ENCODE peak calls at places on chromosomes 13 and 19, in six cellular contexts. F, J, D, M, E and N are unnamed samples.

GRCh38 chr19:41821003-41821735 is 23.3 kb downstream of the LYPD4 start:
- DNase-seq in J (peak; percentile 23), E (peak; percentile 60), M (peak; percentile 41), D (peak; percentile 39), F (no peak), N (peak; percentile 40)

GRCh38 chr13:41488124-41488523 is 30.8 kb downstream of the RGCC start:
- DNase-seq in E (no peak), M (no peak), J (no peak), D (no peak), F (no peak), N (no peak)

GRCh38 chr13:110443633-110444225 is 117.8 kb downstream of the RAB20 start:
- DNase-seq in J (no peak), M (no peak), F (no peak), D (no peak), E (no peak), N (no peak)

GRCh38 chr19:50648659-50649058 is 586 bp upstream of the C19orf81 start:
- DNase-seq in D (no peak), J (no peak), M (no peak), E (no peak), F (no peak), N (no peak)

GRCh38 chr13:46894534-46894906 is 2.3 kb downstream of the HTR2A start:
- DNase-seq in F (no peak), D (no peak), J (no peak), M (no peak), E (no peak), N (no peak)

GRCh38 chr19:50464348-50464747 is 12.0 kb upstream of the EMC10 start:
- DNase-seq in E (no peak), M (no peak), D (no peak), J (no peak), F (no peak), N (no peak)

GRCh38 chr19:39996218-39996810 is 546 bp upstream of the ZNF546 start:
- DNase-seq in F (no peak), E (no peak), D (no peak), J (peak; percentile 81), M (peak; percentile 17), N (no peak)

GRCh38 chr13:44259045-44260042 is 114.3 kb upstream of the SERP2 start:
- DNase-seq in M (peak; percentile 48), F (no peak), J (no peak), E (no peak), D (peak; percentile 66), N (no peak)

GRCh38 chr19:10872551-10873107 is 1.3 kb downstream of the CARM1 start:
- DNase-seq in M (no peak), D (peak; percentile 12), J (no peak), E (no peak), F (no peak), N (no peak)

GRCh38 chr13:49679244-49679643 is 12.0 kb downstream of the EBPL start:
- DNase-seq in D (no peak), J (no peak), E (no peak), F (no peak), M (no peak), N (no peak)